ENCODE peak calls at places on chromosomes 6 and 20, in ten cellular contexts. One of them, this sample, is unnamed.

GRCh38 chr6:90610291-90610670 is 23.4 kb upstream of the MAP3K7 start:
- DNase-seq in tibial nerve: no peak
- DNase-seq in non-pigmented ciliary epithelial cell: no peak
- DNase-seq in heart left ventricle: no peak
- DNase-seq in substantia nigra: peak; percentile 0
- DNase-seq in stimulated activated CD4-positive, alpha-beta T cell treated with anti-CD3 and anti-CD28 coated beads, Interleukin-2, amount 100 ng/mL, for 4 hours: no peak
- DNase-seq in epithelial cell of prostate: no peak
- DNase-seq in HTR-8/SVneo: no peak
- DNase-seq in GOT3: no peak
- DNase-seq in IMR-90: no peak
- DNase-seq in this sample: no peak

GRCh38 chr6:134875367-134875766 is 74.5 kb downstream of the ALDH8A1 start:
- DNase-seq in stimulated activated CD4-positive, alpha-beta T cell treated with anti-CD3 and anti-CD28 coated beads, Interleukin-2, amount 100 ng/mL, for 4 hours: no peak
- DNase-seq in substantia nigra: no peak
- DNase-seq in GOT3: no peak
- DNase-seq in IMR-90: peak; percentile 35
- DNase-seq in epithelial cell of prostate: no peak
- DNase-seq in non-pigmented ciliary epithelial cell: no peak
- DNase-seq in HTR-8/SVneo: no peak
- DNase-seq in tibial nerve: no peak
- DNase-seq in heart left ventricle: no peak
- DNase-seq in this sample: peak; percentile 29

GRCh38 chr20:17841751-17842191 is 126.8 kb downstream of the SNX5 start:
- DNase-seq in non-pigmented ciliary epithelial cell: no peak
- DNase-seq in GOT3: no peak
- DNase-seq in epithelial cell of prostate: no peak
- DNase-seq in IMR-90: peak; percentile 80
- DNase-seq in tibial nerve: peak; percentile 58
- DNase-seq in HTR-8/SVneo: no peak
- DNase-seq in substantia nigra: no peak
- DNase-seq in stimulated activated CD4-positive, alpha-beta T cell treated with anti-CD3 and anti-CD28 coated beads, Interleukin-2, amount 100 ng/mL, for 4 hours: no peak
- DNase-seq in heart left ventricle: peak; percentile 74
- DNase-seq in this sample: peak; percentile 37

GRCh38 chr20:10673176-10673830 is 496 bp downstream of the JAG1 start:
- DNase-seq in stimulated activated CD4-positive, alpha-beta T cell treated with anti-CD3 and anti-CD28 coated beads, Interleukin-2, amount 100 ng/mL, for 4 hours: no peak
- DNase-seq in tibial nerve: no peak
- DNase-seq in heart left ventricle: peak; percentile 53
- DNase-seq in IMR-90: no peak
- DNase-seq in HTR-8/SVneo: peak; percentile 17
- DNase-seq in non-pigmented ciliary epithelial cell: no peak
- DNase-seq in epithelial cell of prostate: no peak
- DNase-seq in GOT3: no peak
- DNase-seq in substantia nigra: peak; percentile 43
- DNase-seq in this sample: no peak

GRCh38 chr20:57473246-57474042 is 51.5 kb downstream of the CTCFL start:
- DNase-seq in substantia nigra: no peak
- DNase-seq in IMR-90: no peak
- DNase-seq in HTR-8/SVneo: no peak
- DNase-seq in stimulated activated CD4-positive, alpha-beta T cell treated with anti-CD3 and anti-CD28 coated beads, Interleukin-2, amount 100 ng/mL, for 4 hours: no peak
- DNase-seq in epithelial cell of prostate: no peak
- DNase-seq in GOT3: no peak
- DNase-seq in non-pigmented ciliary epithelial cell: no peak
- DNase-seq in heart left ventricle: no peak
- DNase-seq in tibial nerve: no peak
- DNase-seq in this sample: no peak

GRCh38 chr6:167485186-167485978 is 160.5 kb downstream of the TTLL2 start:
- DNase-seq in tibial nerve: peak; percentile 77
- DNase-seq in HTR-8/SVneo: no peak
- DNase-seq in GOT3: no peak
- DNase-seq in heart left ventricle: no peak
- DNase-seq in substantia nigra: peak; percentile 13
- DNase-seq in epithelial cell of prostate: no peak
- DNase-seq in IMR-90: no peak
- DNase-seq in stimulated activated CD4-positive, alpha-beta T cell treated with anti-CD3 and anti-CD28 coated beads, Interleukin-2, amount 100 ng/mL, for 4 hours: no peak
- DNase-seq in non-pigmented ciliary epithelial cell: no peak
- DNase-seq in this sample: no peak

GRCh38 chr20:1994627-1995026 is 769 bp upstream of the PDYN start:
- DNase-seq in IMR-90: no peak
- DNase-seq in substantia nigra: no peak
- DNase-seq in stimulated activated CD4-positive, alpha-beta T cell treated with anti-CD3 and anti-CD28 coated beads, Interleukin-2, amount 100 ng/mL, for 4 hours: no peak
- DNase-seq in non-pigmented ciliary epithelial cell: no peak
- DNase-seq in HTR-8/SVneo: no peak
- DNase-seq in GOT3: no peak
- DNase-seq in heart left ventricle: no peak
- DNase-seq in epithelial cell of prostate: no peak
- DNase-seq in tibial nerve: no peak
- DNase-seq in this sample: no peak

GRCh38 chr6:14322841-14323240 is 205.3 kb downstream of the CD83 start:
- DNase-seq in epithelial cell of prostate: no peak
- DNase-seq in HTR-8/SVneo: no peak
- DNase-seq in stimulated activated CD4-positive, alpha-beta T cell treated with anti-CD3 and anti-CD28 coated beads, Interleukin-2, amount 100 ng/mL, for 4 hours: no peak
- DNase-seq in substantia nigra: no peak
- DNase-seq in non-pigmented ciliary epithelial cell: no peak
- DNase-seq in GOT3: no peak
- DNase-seq in tibial nerve: no peak
- DNase-seq in heart left ventricle: no peak
- DNase-seq in IMR-90: no peak
- DNase-seq in this sample: no peak

GRCh38 chr6:75317503-75318206 is 33.1 kb upstream of the TMEM30A start:
- DNase-seq in tibial nerve: no peak
- DNase-seq in heart left ventricle: no peak
- DNase-seq in GOT3: no peak
- DNase-seq in substantia nigra: no peak
- DNase-seq in epithelial cell of prostate: no peak
- DNase-seq in IMR-90: peak; percentile 69
- DNase-seq in non-pigmented ciliary epithelial cell: no peak
- DNase-seq in HTR-8/SVneo: peak; percentile 18
- DNase-seq in stimulated activated CD4-positive, alpha-beta T cell treated with anti-CD3 and anti-CD28 coated beads, Interleukin-2, amount 100 ng/mL, for 4 hours: no peak
- DNase-seq in this sample: peak; percentile 15

GRCh38 chr20:24948939-24949679 is at the start of gene CST7:
- DNase-seq in tibial nerve: peak; percentile 36
- DNase-seq in substantia nigra: no peak
- DNase-seq in stimulated activated CD4-positive, alpha-beta T cell treated with anti-CD3 and anti-CD28 coated beads, Interleukin-2, amount 100 ng/mL, for 4 hours: peak; percentile 77
- DNase-seq in HTR-8/SVneo: peak; percentile 20
- DNase-seq in heart left ventricle: no peak
- DNase-seq in non-pigmented ciliary epithelial cell: no peak
- DNase-seq in GOT3: no peak
- DNase-seq in epithelial cell of prostate: no peak
- DNase-seq in IMR-90: no peak
- DNase-seq in this sample: no peak

GRCh38 chr20:23363257-23363649 is 1.3 kb downstream of the GZF1 start:
- DNase-seq in GOT3: no peak
- DNase-seq in heart left ventricle: peak; percentile 86
- DNase-seq in non-pigmented ciliary epithelial cell: no peak
- DNase-seq in tibial nerve: no peak
- DNase-seq in substantia nigra: no peak
- DNase-seq in HTR-8/SVneo: no peak
- DNase-seq in epithelial cell of prostate: no peak
- DNase-seq in IMR-90: no peak
- DNase-seq in stimulated activated CD4-positive, alpha-beta T cell treated with anti-CD3 and anti-CD28 coated beads, Interleukin-2, amount 100 ng/mL, for 4 hours: no peak
- DNase-seq in this sample: no peak

GRCh38 chr6:112153926-112154621 is 66.7 kb downstream of the FAM229B start:
- DNase-seq in epithelial cell of prostate: no peak
- DNase-seq in stimulated activated CD4-positive, alpha-beta T cell treated with anti-CD3 and anti-CD28 coated beads, Interleukin-2, amount 100 ng/mL, for 4 hours: no peak
- DNase-seq in substantia nigra: no peak
- DNase-seq in heart left ventricle: no peak
- DNase-seq in non-pigmented ciliary epithelial cell: no peak
- DNase-seq in tibial nerve: no peak
- DNase-seq in GOT3: no peak
- DNase-seq in HTR-8/SVneo: peak; percentile 48
- DNase-seq in IMR-90: peak; percentile 85
- DNase-seq in this sample: peak; percentile 76

GRCh38 chr6:34951741-34952140 is 62.7 kb downstream of the ANKS1A start:
- DNase-seq in epithelial cell of prostate: no peak
- DNase-seq in tibial nerve: no peak
- DNase-seq in GOT3: no peak
- DNase-seq in stimulated activated CD4-positive, alpha-beta T cell treated with anti-CD3 and anti-CD28 coated beads, Interleukin-2, amount 100 ng/mL, for 4 hours: no peak
- DNase-seq in substantia nigra: no peak
- DNase-seq in HTR-8/SVneo: no peak
- DNase-seq in heart left ventricle: no peak
- DNase-seq in non-pigmented ciliary epithelial cell: no peak
- DNase-seq in IMR-90: no peak
- DNase-seq in this sample: no peak